ENCODE peak calls at places on chromosomes 2 and 18, in seven cellular contexts. One of them, this sample, is unnamed.

GRCh38 chr2:217585362-217585761 is 417.4 kb downstream of the TNS1 start:
- DNase-seq in BJ: no peak
- DNase-seq in ELR: no peak
- DNase-seq in RKO: no peak
- DNase-seq in stimulated activated CD4-positive, alpha-beta T cell treated with anti-CD3 and anti-CD28 coated beads, Interleukin-1b, Interleukin-23, amount 100 ng/mL, for 48 hours: no peak
- DNase-seq in upper lobe of right lung: no peak
- DNase-seq in mucosa of descending colon: no peak
- DNase-seq in this sample: no peak

GRCh38 chr18:58549814-58550339 is 79.0 kb downstream of the ALPK2 start:
- DNase-seq in BJ: no peak
- DNase-seq in ELR: no peak
- DNase-seq in RKO: no peak
- DNase-seq in stimulated activated CD4-positive, alpha-beta T cell treated with anti-CD3 and anti-CD28 coated beads, Interleukin-1b, Interleukin-23, amount 100 ng/mL, for 48 hours: no peak
- DNase-seq in upper lobe of right lung: no peak
- DNase-seq in mucosa of descending colon: no peak
- DNase-seq in this sample: no peak

GRCh38 chr2:197931661-197932312 is 127.4 kb downstream of the PLCL1 start:
- DNase-seq in BJ: no peak
- DNase-seq in ELR: no peak
- DNase-seq in RKO: no peak
- DNase-seq in stimulated activated CD4-positive, alpha-beta T cell treated with anti-CD3 and anti-CD28 coated beads, Interleukin-1b, Interleukin-23, amount 100 ng/mL, for 48 hours: no peak
- DNase-seq in upper lobe of right lung: no peak
- DNase-seq in mucosa of descending colon: no peak
- DNase-seq in this sample: no peak

GRCh38 chr18:62118324-62118723 is 68.5 kb downstream of the PIGN start:
- DNase-seq in BJ: peak
- DNase-seq in ELR: no peak
- DNase-seq in RKO: no peak
- DNase-seq in stimulated activated CD4-positive, alpha-beta T cell treated with anti-CD3 and anti-CD28 coated beads, Interleukin-1b, Interleukin-23, amount 100 ng/mL, for 48 hours: no peak
- DNase-seq in upper lobe of right lung: no peak
- DNase-seq in mucosa of descending colon: no peak
- DNase-seq in this sample: peak

GRCh38 chr18:13622751-13623150 is 103.6 kb downstream of the FAM210A start:
- DNase-seq in BJ: no peak
- DNase-seq in ELR: no peak
- DNase-seq in RKO: no peak
- DNase-seq in stimulated activated CD4-positive, alpha-beta T cell treated with anti-CD3 and anti-CD28 coated beads, Interleukin-1b, Interleukin-23, amount 100 ng/mL, for 48 hours: no peak
- DNase-seq in upper lobe of right lung: no peak
- DNase-seq in mucosa of descending colon: no peak
- DNase-seq in this sample: no peak

GRCh38 chr2:229301229-229301628 is 30.1 kb upstream of the PID1 start:
- DNase-seq in BJ: no peak
- DNase-seq in ELR: no peak
- DNase-seq in RKO: no peak
- DNase-seq in stimulated activated CD4-positive, alpha-beta T cell treated with anti-CD3 and anti-CD28 coated beads, Interleukin-1b, Interleukin-23, amount 100 ng/mL, for 48 hours: no peak
- DNase-seq in upper lobe of right lung: no peak
- DNase-seq in mucosa of descending colon: no peak
- DNase-seq in this sample: no peak

GRCh38 chr2:157761520-157761919 is 114.6 kb downstream of the ACVR1 start:
- DNase-seq in BJ: no peak
- DNase-seq in ELR: peak
- DNase-seq in RKO: peak
- DNase-seq in stimulated activated CD4-positive, alpha-beta T cell treated with anti-CD3 and anti-CD28 coated beads, Interleukin-1b, Interleukin-23, amount 100 ng/mL, for 48 hours: no peak
- DNase-seq in upper lobe of right lung: no peak
- DNase-seq in mucosa of descending colon: no peak
- DNase-seq in this sample: no peak

GRCh38 chr2:112542974-112543760 is 902 bp downstream of the POLR1B start:
- DNase-seq in BJ: no peak
- DNase-seq in ELR: peak
- DNase-seq in RKO: peak
- DNase-seq in stimulated activated CD4-positive, alpha-beta T cell treated with anti-CD3 and anti-CD28 coated beads, Interleukin-1b, Interleukin-23, amount 100 ng/mL, for 48 hours: no peak
- DNase-seq in upper lobe of right lung: no peak
- DNase-seq in mucosa of descending colon: no peak
- DNase-seq in this sample: peak

GRCh38 chr2:192150166-192150565 is 44.6 kb downstream of the TMEFF2 start:
- DNase-seq in BJ: peak
- DNase-seq in ELR: no peak
- DNase-seq in RKO: no peak
- DNase-seq in stimulated activated CD4-positive, alpha-beta T cell treated with anti-CD3 and anti-CD28 coated beads, Interleukin-1b, Interleukin-23, amount 100 ng/mL, for 48 hours: no peak
- DNase-seq in upper lobe of right lung: no peak
- DNase-seq in mucosa of descending colon: no peak
- DNase-seq in this sample: no peak

This sample was measured in dermis blood vessel endothelial cell.